ENCODE peak calls at places on chromosomes 1 and 21, in eight cellular contexts. One of them, this sample, is unnamed.

GRCh38 chr1:11466416-11466815 is 12.5 kb upstream of the DISP3 start:
- DNase-seq in foreskin fibroblast: no peak
- DNase-seq in brain microvascular endothelial cell: no peak
- DNase-seq in psoas muscle: no peak
- DNase-seq in IMR-90: no peak
- DNase-seq in astrocyte of the cerebellum: no peak
- DNase-seq in fibroblast of mammary gland: no peak
- DNase-seq in PC-9: no peak
- DNase-seq in this sample: no peak

GRCh38 chr1:212699839-212700596 is at the start of gene BATF3:
- DNase-seq in foreskin fibroblast: no peak
- DNase-seq in brain microvascular endothelial cell: no peak
- DNase-seq in psoas muscle: peak
- DNase-seq in IMR-90: no peak
- DNase-seq in astrocyte of the cerebellum: no peak
- DNase-seq in fibroblast of mammary gland: no peak
- DNase-seq in PC-9: no peak
- DNase-seq in this sample: peak

GRCh38 chr1:160623860-160624259 is 23.0 kb downstream of the SLAMF1 start:
- DNase-seq in foreskin fibroblast: no peak
- DNase-seq in brain microvascular endothelial cell: no peak
- DNase-seq in psoas muscle: no peak
- DNase-seq in IMR-90: no peak
- DNase-seq in astrocyte of the cerebellum: no peak
- DNase-seq in fibroblast of mammary gland: no peak
- DNase-seq in PC-9: no peak
- DNase-seq in this sample: no peak

GRCh38 chr1:220696226-220696862 is 6.2 kb downstream of the C1orf115 start:
- DNase-seq in foreskin fibroblast: no peak
- DNase-seq in brain microvascular endothelial cell: no peak
- DNase-seq in psoas muscle: no peak
- DNase-seq in IMR-90: no peak
- DNase-seq in astrocyte of the cerebellum: no peak
- DNase-seq in fibroblast of mammary gland: no peak
- DNase-seq in PC-9: no peak
- DNase-seq in this sample: no peak

GRCh38 chr1:151720190-151720953 is 950 bp upstream of the RIIAD1 start:
- DNase-seq in foreskin fibroblast: no peak
- DNase-seq in brain microvascular endothelial cell: peak
- DNase-seq in psoas muscle: no peak
- DNase-seq in IMR-90: peak
- DNase-seq in astrocyte of the cerebellum: no peak
- DNase-seq in fibroblast of mammary gland: no peak
- DNase-seq in PC-9: no peak
- DNase-seq in this sample: peak

GRCh38 chr1:207000641-207001291 is 30.5 kb upstream of the FCAMR start:
- DNase-seq in foreskin fibroblast: no peak
- DNase-seq in brain microvascular endothelial cell: no peak
- DNase-seq in psoas muscle: no peak
- DNase-seq in IMR-90: no peak
- DNase-seq in astrocyte of the cerebellum: no peak
- DNase-seq in fibroblast of mammary gland: no peak
- DNase-seq in PC-9: peak
- DNase-seq in this sample: no peak

GRCh38 chr1:152410599-152410998 is 3.5 kb downstream of the CRNN start:
- DNase-seq in foreskin fibroblast: no peak
- DNase-seq in brain microvascular endothelial cell: no peak
- DNase-seq in psoas muscle: no peak
- DNase-seq in IMR-90: peak
- DNase-seq in astrocyte of the cerebellum: peak
- DNase-seq in fibroblast of mammary gland: no peak
- DNase-seq in PC-9: no peak
- DNase-seq in this sample: no peak

GRCh38 chr1:15700510-15700909 is 16.4 kb downstream of the PLEKHM2 start:
- DNase-seq in foreskin fibroblast: no peak
- DNase-seq in brain microvascular endothelial cell: no peak
- DNase-seq in psoas muscle: no peak
- DNase-seq in IMR-90: peak
- DNase-seq in astrocyte of the cerebellum: no peak
- DNase-seq in fibroblast of mammary gland: no peak
- DNase-seq in PC-9: no peak
- DNase-seq in this sample: peak

GRCh38 chr21:36835383-36835795 is 131.1 kb downstream of the HLCS start:
- DNase-seq in foreskin fibroblast: no peak
- DNase-seq in brain microvascular endothelial cell: no peak
- DNase-seq in psoas muscle: peak
- DNase-seq in IMR-90: no peak
- DNase-seq in astrocyte of the cerebellum: no peak
- DNase-seq in fibroblast of mammary gland: no peak
- DNase-seq in PC-9: no peak
- DNase-seq in this sample: peak

GRCh38 chr1:44565265-44565750 is 109.0 kb downstream of the TMEM53 start:
- DNase-seq in foreskin fibroblast: no peak
- DNase-seq in brain microvascular endothelial cell: no peak
- DNase-seq in psoas muscle: no peak
- DNase-seq in IMR-90: no peak
- DNase-seq in astrocyte of the cerebellum: no peak
- DNase-seq in fibroblast of mammary gland: no peak
- DNase-seq in PC-9: no peak
- DNase-seq in this sample: no peak

GRCh38 chr1:111025109-111025508 is 61.4 kb upstream of the LRIF1 start:
- DNase-seq in foreskin fibroblast: no peak
- DNase-seq in brain microvascular endothelial cell: no peak
- DNase-seq in psoas muscle: no peak
- DNase-seq in IMR-90: no peak
- DNase-seq in astrocyte of the cerebellum: no peak
- DNase-seq in fibroblast of mammary gland: no peak
- DNase-seq in PC-9: no peak
- DNase-seq in this sample: no peak

GRCh38 chr1:62689524-62689923 is 1.3 kb upstream of the DOCK7 start:
- DNase-seq in foreskin fibroblast: peak
- DNase-seq in brain microvascular endothelial cell: peak
- DNase-seq in psoas muscle: no peak
- DNase-seq in IMR-90: peak
- DNase-seq in astrocyte of the cerebellum: no peak
- DNase-seq in fibroblast of mammary gland: peak
- DNase-seq in PC-9: peak
- DNase-seq in this sample: peak

GRCh38 chr1:183812111-183812510 is 7.2 kb downstream of the RGL1 start:
- DNase-seq in foreskin fibroblast: no peak
- DNase-seq in brain microvascular endothelial cell: no peak
- DNase-seq in psoas muscle: no peak
- DNase-seq in IMR-90: no peak
- DNase-seq in astrocyte of the cerebellum: no peak
- DNase-seq in fibroblast of mammary gland: no peak
- DNase-seq in PC-9: no peak
- DNase-seq in this sample: no peak

GRCh38 chr1:92705456-92705855 is 79.5 kb downstream of the EVI5 start:
- DNase-seq in foreskin fibroblast: no peak
- DNase-seq in brain microvascular endothelial cell: no peak
- DNase-seq in psoas muscle: no peak
- DNase-seq in IMR-90: peak
- DNase-seq in astrocyte of the cerebellum: no peak
- DNase-seq in fibroblast of mammary gland: no peak
- DNase-seq in PC-9: no peak
- DNase-seq in this sample: peak

GRCh38 chr1:183070923-183071618 is 47.9 kb downstream of the LAMC1 start:
- DNase-seq in foreskin fibroblast: peak
- DNase-seq in brain microvascular endothelial cell: peak
- DNase-seq in psoas muscle: no peak
- DNase-seq in IMR-90: peak
- DNase-seq in astrocyte of the cerebellum: peak
- DNase-seq in fibroblast of mammary gland: peak
- DNase-seq in PC-9: no peak
- DNase-seq in this sample: peak

GRCh38 chr1:243447844-243448243 is 192.0 kb downstream of the SDCCAG8 start:
- DNase-seq in foreskin fibroblast: no peak
- DNase-seq in brain microvascular endothelial cell: no peak
- DNase-seq in psoas muscle: no peak
- DNase-seq in IMR-90: no peak
- DNase-seq in astrocyte of the cerebellum: no peak
- DNase-seq in fibroblast of mammary gland: no peak
- DNase-seq in PC-9: no peak
- DNase-seq in this sample: no peak

GRCh38 chr1:43009274-43009673 is 50.6 kb upstream of the SLC2A1 start:
- DNase-seq in foreskin fibroblast: no peak
- DNase-seq in brain microvascular endothelial cell: no peak
- DNase-seq in psoas muscle: no peak
- DNase-seq in IMR-90: no peak
- DNase-seq in astrocyte of the cerebellum: no peak
- DNase-seq in fibroblast of mammary gland: no peak
- DNase-seq in PC-9: no peak
- DNase-seq in this sample: no peak
- H3K4me3 ChIP-seq in foreskin fibroblast: no peak
- H3K4me3 ChIP-seq in brain microvascular endothelial cell: no peak
- H3K4me3 ChIP-seq in psoas muscle: no peak
- H3K4me3 ChIP-seq in IMR-90: no peak
- H3K4me3 ChIP-seq in astrocyte of the cerebellum: no peak
- H3K4me3 ChIP-seq in fibroblast of mammary gland: no peak
- H3K4me3 ChIP-seq in PC-9: no peak
- H3K4me3 ChIP-seq in this sample: no peak

DNA sequence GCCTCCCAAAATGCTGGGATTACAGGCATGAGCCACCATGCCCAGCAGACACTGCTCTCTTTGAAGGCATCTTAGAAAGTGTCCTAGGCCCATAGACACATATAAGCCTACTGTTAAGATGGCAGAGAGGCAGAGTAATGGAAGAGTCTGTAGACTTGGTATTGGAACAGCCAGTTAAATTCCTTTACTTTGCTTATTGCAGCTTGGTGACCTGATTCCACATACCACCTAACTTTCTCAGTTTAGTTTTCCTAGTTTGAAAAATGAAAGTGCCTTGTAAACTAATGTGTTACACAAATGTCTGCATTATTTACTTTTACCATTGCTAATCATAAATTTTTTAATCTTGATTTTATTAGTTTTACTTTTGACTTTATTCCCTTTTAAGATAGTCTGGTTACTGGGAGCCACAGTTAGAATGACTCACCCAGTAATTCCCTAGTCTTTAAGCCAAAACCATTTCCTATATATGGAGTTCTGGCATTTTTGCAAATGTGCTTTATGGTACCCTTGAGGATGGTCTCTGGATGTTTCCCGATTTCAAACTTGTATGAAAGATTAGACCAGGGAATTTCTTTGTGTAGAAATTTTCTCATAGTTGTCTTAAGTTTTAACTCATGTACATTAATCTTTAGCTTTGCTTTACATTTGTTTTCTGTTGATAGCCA is 6.4 kb downstream of the SMAP2 start:
- DNase-seq in foreskin fibroblast: no peak
- DNase-seq in brain microvascular endothelial cell: no peak
- DNase-seq in psoas muscle: no peak
- DNase-seq in IMR-90: peak
- DNase-seq in astrocyte of the cerebellum: peak
- DNase-seq in fibroblast of mammary gland: peak
- DNase-seq in PC-9: no peak
- DNase-seq in this sample: peak
- TF ChIP-seq CTCF in foreskin fibroblast: no peak
- TF ChIP-seq CTCF in brain microvascular endothelial cell: no peak
- TF ChIP-seq CTCF in psoas muscle: no peak
- TF ChIP-seq CTCF in IMR-90: no peak
- TF ChIP-seq CTCF in astrocyte of the cerebellum: no peak
- TF ChIP-seq CTCF in fibroblast of mammary gland: no peak
- TF ChIP-seq CTCF in PC-9: no peak
- TF ChIP-seq CTCF in this sample: no peak

GRCh38 chr1:6025269-6026094 is 20.2 kb upstream of the KCNAB2 start:
- DNase-seq in foreskin fibroblast: peak
- DNase-seq in brain microvascular endothelial cell: no peak
- DNase-seq in psoas muscle: no peak
- DNase-seq in IMR-90: peak
- DNase-seq in astrocyte of the cerebellum: no peak
- DNase-seq in fibroblast of mammary gland: no peak
- DNase-seq in PC-9: peak
- DNase-seq in this sample: peak
- H3K4me3 ChIP-seq in foreskin fibroblast: peak
- H3K4me3 ChIP-seq in brain microvascular endothelial cell: no peak
- H3K4me3 ChIP-seq in psoas muscle: peak
- H3K4me3 ChIP-seq in IMR-90: no peak
- H3K4me3 ChIP-seq in astrocyte of the cerebellum: no peak
- H3K4me3 ChIP-seq in fibroblast of mammary gland: no peak
- H3K4me3 ChIP-seq in PC-9: peak
- H3K4me3 ChIP-seq in this sample: no peak

GRCh38 chr21:39441502-39442475 is 3.8 kb downstream of the LCA5L start:
- DNase-seq in foreskin fibroblast: peak
- DNase-seq in brain microvascular endothelial cell: peak
- DNase-seq in psoas muscle: no peak
- DNase-seq in IMR-90: peak
- DNase-seq in astrocyte of the cerebellum: peak
- DNase-seq in fibroblast of mammary gland: peak
- DNase-seq in PC-9: peak
- DNase-seq in this sample: peak

GRCh38 chr21:39444406-39445145 is 1.0 kb downstream of the LCA5L start:
- DNase-seq in foreskin fibroblast: peak
- DNase-seq in brain microvascular endothelial cell: peak
- DNase-seq in psoas muscle: no peak
- DNase-seq in IMR-90: peak
- DNase-seq in astrocyte of the cerebellum: peak
- DNase-seq in fibroblast of mammary gland: peak
- DNase-seq in PC-9: no peak
- DNase-seq in this sample: peak

GRCh38 chr21:39447264-39447663 is 1.7 kb upstream of the LCA5L start:
- DNase-seq in foreskin fibroblast: no peak
- DNase-seq in brain microvascular endothelial cell: no peak
- DNase-seq in psoas muscle: no peak
- DNase-seq in IMR-90: no peak
- DNase-seq in astrocyte of the cerebellum: no peak
- DNase-seq in fibroblast of mammary gland: no peak
- DNase-seq in PC-9: no peak
- DNase-seq in this sample: no peak

GRCh38 chr21:39451332-39452206 is at the start of gene SH3BGR:
- DNase-seq in foreskin fibroblast: no peak
- DNase-seq in brain microvascular endothelial cell: no peak
- DNase-seq in psoas muscle: peak
- DNase-seq in IMR-90: no peak
- DNase-seq in astrocyte of the cerebellum: no peak
- DNase-seq in fibroblast of mammary gland: no peak
- DNase-seq in PC-9: no peak
- DNase-seq in this sample: no peak

DNA sequence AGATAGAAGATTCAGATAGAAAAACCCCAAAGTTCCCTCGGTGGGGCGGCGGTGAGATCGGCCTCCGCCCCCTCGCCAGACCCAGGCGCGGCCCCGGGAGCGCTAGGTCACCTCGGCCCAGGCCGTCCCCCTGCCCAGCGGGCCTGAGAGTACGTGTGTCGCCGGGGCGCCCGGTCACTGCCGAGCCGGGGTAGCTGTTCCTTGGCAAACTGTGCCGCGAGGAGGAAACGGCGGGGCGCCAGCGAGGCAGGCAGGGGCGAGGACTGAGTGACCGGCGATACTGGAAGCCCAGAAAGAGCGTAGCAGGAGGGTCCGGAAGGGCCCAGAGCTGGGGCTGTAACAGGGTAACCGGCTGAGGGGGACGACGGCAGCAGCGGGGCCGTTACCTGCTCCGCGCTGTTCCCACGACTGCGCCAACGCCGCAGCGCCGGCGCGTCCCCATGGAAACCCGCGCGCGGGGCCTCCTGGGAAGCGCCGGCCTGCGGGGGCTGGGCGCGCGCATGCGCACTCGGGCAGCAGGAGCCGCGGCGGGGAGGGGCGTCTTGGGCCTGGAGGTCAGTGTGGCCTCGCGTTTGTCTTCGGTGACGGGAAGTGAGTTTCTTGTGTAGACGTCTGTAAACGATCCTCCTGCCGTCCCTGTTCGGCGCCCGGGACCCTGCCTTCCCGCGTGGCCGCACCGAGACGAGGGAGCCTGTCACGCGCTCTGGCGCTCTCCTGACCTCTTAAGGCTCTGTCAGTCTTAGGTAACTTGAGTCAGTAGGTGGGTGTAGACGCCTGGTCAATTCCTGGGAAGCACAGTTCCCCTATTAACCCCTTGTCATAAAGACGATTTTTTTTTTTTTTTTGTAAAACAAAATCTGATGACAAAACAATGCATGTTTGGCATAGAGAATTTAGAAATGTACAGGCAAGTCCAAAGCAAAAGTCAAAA is at the start of gene LCA5L:
- DNase-seq in foreskin fibroblast: peak
- DNase-seq in brain microvascular endothelial cell: peak
- DNase-seq in psoas muscle: peak
- DNase-seq in IMR-90: peak
- DNase-seq in astrocyte of the cerebellum: peak
- DNase-seq in fibroblast of mammary gland: peak
- DNase-seq in PC-9: peak
- DNase-seq in this sample: peak
- TF ChIP-seq CTCF in foreskin fibroblast: no peak
- TF ChIP-seq CTCF in brain microvascular endothelial cell: peak
- TF ChIP-seq CTCF in psoas muscle: no peak
- TF ChIP-seq CTCF in IMR-90: peak
- TF ChIP-seq CTCF in astrocyte of the cerebellum: no peak
- TF ChIP-seq CTCF in fibroblast of mammary gland: no peak
- TF ChIP-seq CTCF in PC-9: no peak
- TF ChIP-seq CTCF in this sample: peak

This sample was measured in fibroblast of villous mesenchyme.